ENCODE peak calls at places on chromosomes 4 and X, in six cellular contexts. Z, Y, W, V, D and S are unnamed samples.

GRCh38 chrX:1435241-1435900 is 17.3 kb downstream of the ASMTL start:
- DNase-seq in Z (no peak), Y (no peak), W (no peak), V (no peak), D (no peak), S (peak; percentile 28)

GRCh38 chrX:25558137-25558536 is 542.4 kb upstream of the ARX start:
- DNase-seq in Z (no peak), Y (no peak), W (no peak), V (no peak), D (no peak), S (no peak)

GRCh38 chr4:86586160-86586572 is 7.9 kb upstream of the PTPN13 start:
- DNase-seq in Z (no peak), Y (no peak), W (no peak), V (no peak), D (no peak), S (no peak)

GRCh38 chr4:720111-720860 is 14.7 kb downstream of the PCGF3 start:
- DNase-seq in Z (no peak), Y (no peak), W (no peak), V (no peak), D (no peak), S (no peak)

GRCh38 chrX:119398974-119399771 is at the start of gene SLC25A43:
- DNase-seq in Z (peak; percentile 74), Y (no peak), W (peak; percentile 45), V (peak; percentile 19), D (peak; percentile 28), S (peak; percentile 37)

GRCh38 chr4:122739174-122739573 is 6.7 kb downstream of the BBS12 start:
- DNase-seq in Z (peak; percentile 38), Y (no peak), W (no peak), V (no peak), D (no peak), S (no peak)

GRCh38 chr4:41509411-41510008 is 28.4 kb upstream of the LIMCH1 start:
- DNase-seq in Z (no peak), Y (no peak), W (no peak), V (no peak), D (no peak), S (no peak)

GRCh38 chr4:7630559-7631287 is 196.0 kb upstream of the PSAPL1 start:
- DNase-seq in Z (peak; percentile 84), Y (no peak), W (no peak), V (no peak), D (peak; percentile 54), S (peak; percentile 20)

GRCh38 chr4:26032572-26033320 is 118.7 kb downstream of the SMIM20 start:
- DNase-seq in Z (peak; percentile 61), Y (no peak), W (no peak), V (no peak), D (peak; percentile 83), S (no peak)

GRCh38 chr4:19494958-19495357 is 756.7 kb upstream of the SLIT2 start:
- DNase-seq in Z (no peak), Y (no peak), W (no peak), V (no peak), D (no peak), S (no peak)

GRCh38 chr4:148749403-148749802 is 307.2 kb upstream of the NR3C2 start:
- DNase-seq in Z (no peak), Y (no peak), W (no peak), V (no peak), D (no peak), S (no peak)

GRCh38 chr4:655735-656151 is 18.3 kb downstream of the ATP5ME start:
- DNase-seq in Z (no peak), Y (no peak), W (no peak), V (no peak), D (no peak), S (no peak)

GRCh38 chr4:183576701-183577100 is 71.8 kb downstream of the ING2 start:
- DNase-seq in Z (no peak), Y (no peak), W (no peak), V (no peak), D (no peak), S (no peak)

GRCh38 chrX:48971325-48972213 is at the start of gene KCND1:
- DNase-seq in Z (peak; percentile 24), Y (no peak), W (peak; percentile 4), V (no peak), D (peak; percentile 51), S (no peak)

GRCh38 chr4:99847362-99847976 is 30.8 kb downstream of the DAPP1 start:
- DNase-seq in Z (no peak), Y (no peak), W (peak; percentile 79), V (no peak), D (no peak), S (no peak)

GRCh38 chrX:132375941-132376340 is 112.9 kb downstream of the MBNL3 start:
- DNase-seq in Z (peak; percentile 4), Y (no peak), W (no peak), V (peak; percentile 5), D (no peak), S (no peak)

GRCh38 chr4:3317656-3318211 is 24.9 kb downstream of the RGS12 start:
- DNase-seq in Z (no peak), Y (no peak), W (no peak), V (no peak), D (no peak), S (no peak)

GRCh38 chr4:31737419-31737818 is 1017.2 kb downstream of the PCDH7 start:
- DNase-seq in Z (no peak), Y (no peak), W (no peak), V (no peak), D (no peak), S (no peak)

GRCh38 chr4:145154573-145154972 is 25.8 kb downstream of the OTUD4 start:
- DNase-seq in Z (no peak), Y (no peak), W (peak; percentile 45), V (peak; percentile 49), D (no peak), S (peak; percentile 5)

GRCh38 chrX:72620550-72621145 is 48.0 kb upstream of the HDAC8 start:
- DNase-seq in Z (peak; percentile 64), Y (peak; percentile 81), W (peak; percentile 64), V (peak; percentile 91), D (peak; percentile 72), S (peak; percentile 49)

GRCh38 chr4:3407930-3408792 is 33.6 kb upstream of the HGFAC start:
- DNase-seq in Z (no peak), Y (no peak), W (no peak), V (no peak), D (peak; percentile 6), S (no peak)

GRCh38 chr4:124936427-124936826 is 223.9 kb upstream of the ANKRD50 start:
- DNase-seq in Z (peak; percentile 21), Y (no peak), W (no peak), V (no peak), D (no peak), S (no peak)

GRCh38 chr4:13866881-13867280 is 239.4 kb upstream of the BOD1L1 start:
- DNase-seq in Z (no peak), Y (no peak), W (no peak), V (no peak), D (no peak), S (no peak)

GRCh38 chrX:46796574-46797191 is 37.8 kb upstream of the SLC9A7 start:
- DNase-seq in Z (peak; percentile 57), Y (no peak), W (peak; percentile 63), V (peak; percentile 91), D (peak; percentile 55), S (peak; percentile 62)